ENCODE peak calls at places on chromosomes 7 and 10, in four cellular contexts. Q is CD8-positive, alpha-beta T cell; X is activated T-helper 1 cell treated with anti-CD3 and anti-CD28 coated beads, Interleukin-2, amount 50 U/mL, for 16 hours; E is cardiac muscle cell. W is an unnamed sample.

GRCh38 chr7:7971308-7972040 is 2.9 kb downstream of the GLCCI1 start:
- DNase-seq in E (no peak), Q (no peak), X (no peak), W (no peak)

GRCh38 chr10:2949948-2950354 is 117.4 kb upstream of the PFKP start:
- DNase-seq in Q (no peak), E (no peak), X (no peak), W (no peak)

GRCh38 chr7:49396194-49396593 is 377.2 kb upstream of the VWC2 start:
- DNase-seq in Q (no peak), E (no peak), X (no peak), W (no peak)

GRCh38 chr7:66224171-66224773 is 19.1 kb downstream of the TPST1 start:
- DNase-seq in E (no peak), X (no peak), Q (no peak), W (no peak)

GRCh38 chr7:16524332-16524731 is 2.3 kb upstream of the LRRC72 start:
- DNase-seq in Q (no peak), E (no peak), X (no peak), W (no peak)

GRCh38 chr7:117750612-117751563 is 122.4 kb downstream of the CTTNBP2 start:
- DNase-seq in E (peak; percentile 31), X (no peak), Q (no peak), W (no peak)

GRCh38 chr7:2230882-2231281 is 1.9 kb downstream of the MAD1L1 start:
- DNase-seq in E (no peak), X (no peak), Q (no peak), W (no peak)

GRCh38 chr7:150945853-150946825 is 32.0 kb downstream of the KCNH2 start:
- DNase-seq in Q (no peak), E (no peak), X (no peak), W (no peak)

GRCh38 chr10:73517166-73517888 is 21.5 kb upstream of the PPP3CB start:
- DNase-seq in X (no peak), E (no peak), Q (no peak), W (no peak)

GRCh38 chr7:69837387-69838068 is 239.3 kb downstream of the AUTS2 start:
- DNase-seq in Q (no peak), X (no peak), E (no peak), W (no peak)

W was measured in naive thymus-derived CD4-positive, alpha-beta T cell.